ENCODE peak calls at places on chromosomes 7 and 10, in six cellular contexts. Y, I, U, V, H and F are unnamed samples.

GRCh38 chr7:132207211-132207610 is 369.1 kb downstream of the PLXNA4 start:
- DNase-seq in H (no peak), Y (peak; percentile 46), V (no peak), I (no peak), U (no peak), F (no peak)

GRCh38 chr10:104614245-104614831 is 26.8 kb upstream of the SORCS3 start:
- DNase-seq in U (no peak), Y (no peak), I (no peak), V (no peak), H (peak; percentile 39), F (no peak)

GRCh38 chr10:126948355-126949160 is 43.3 kb downstream of the DOCK1 start:
- DNase-seq in H (no peak), V (no peak), I (no peak), U (no peak), Y (no peak), F (no peak)

GRCh38 chr7:44395067-44395466 is 69.7 kb upstream of the CAMK2B start:
- DNase-seq in Y (no peak), I (no peak), U (peak; percentile 91), V (no peak), H (no peak), F (no peak)

GRCh38 chr7:71982847-71983246 is 429.3 kb downstream of the CALN1 start:
- DNase-seq in V (no peak), I (no peak), U (no peak), H (no peak), Y (no peak), F (no peak)

GRCh38 chr7:87926581-87927461 is 7.2 kb upstream of the ADAM22 start:
- DNase-seq in Y (no peak), I (no peak), H (no peak), U (no peak), V (no peak), F (no peak)

GRCh38 chr10:35372329-35372728 is 36.0 kb downstream of the CCNY start:
- DNase-seq in Y (peak; percentile 61), I (no peak), U (no peak), V (peak; percentile 38), H (no peak), F (peak; percentile 50)

GRCh38 chr7:41879113-41879385 is 176.2 kb upstream of the INHBA start:
- DNase-seq in H (no peak), Y (no peak), V (no peak), U (no peak), I (no peak), F (no peak)

GRCh38 chr10:132539431-132539839 is 1.8 kb downstream of the INPP5A start:
- DNase-seq in V (no peak), U (no peak), I (peak; percentile 31), H (peak; percentile 54), Y (peak; percentile 37), F (no peak)

GRCh38 chr10:110569120-110569519 is 1.6 kb downstream of the SMC3 start:
- DNase-seq in U (no peak), Y (no peak), H (no peak), V (no peak), I (no peak), F (no peak)

GRCh38 chr10:113415246-113415645 is 137.6 kb upstream of the HABP2 start:
- DNase-seq in V (no peak), Y (no peak), H (no peak), U (no peak), I (no peak), F (no peak)

GRCh38 chr7:130758429-130759056 is 24.5 kb upstream of the KLF14 start:
- DNase-seq in H (no peak), I (no peak), V (peak; percentile 49), U (peak; percentile 46), Y (no peak), F (no peak)

GRCh38 chr7:1169409-1170368 is 9.7 kb upstream of the ZFAND2A start:
- DNase-seq in V (peak; percentile 80), I (peak; percentile 84), H (peak; percentile 95), Y (peak; percentile 84), U (peak; percentile 90), F (peak; percentile 81)

GRCh38 chr10:4835494-4835918 is 9.5 kb downstream of the AKR1E2 start:
- DNase-seq in I (no peak), U (no peak), Y (no peak), V (no peak), H (peak; percentile 59), F (no peak)

GRCh38 chr10:96511044-96511945 is 2.4 kb downstream of the TLL2 start:
- DNase-seq in Y (no peak), I (no peak), H (peak; percentile 27), V (peak; percentile 35), U (no peak), F (no peak)

GRCh38 chr7:14048889-14049288 is 59.4 kb upstream of the ETV1 start:
- DNase-seq in H (no peak), Y (no peak), U (no peak), V (no peak), I (no peak), F (no peak)

GRCh38 chr10:103637855-103638561 is 144.5 kb downstream of the NEURL1 start:
- DNase-seq in Y (peak; percentile 78), U (no peak), H (no peak), V (peak; percentile 64), I (peak; percentile 87), F (peak; percentile 93)

GRCh38 chr7:55526770-55527169 is 45.5 kb downstream of the VOPP1 start:
- DNase-seq in U (no peak), H (no peak), V (peak; percentile 87), Y (no peak), I (no peak), F (no peak)

GRCh38 chr7:24660541-24660940 is 87.3 kb downstream of the PALS2 start:
- DNase-seq in U (no peak), Y (no peak), V (no peak), I (no peak), H (no peak), F (no peak)

GRCh38 chr10:129280103-129280502 is 186.9 kb upstream of the MGMT start:
- DNase-seq in H (no peak), I (no peak), U (no peak), Y (no peak), V (no peak), F (no peak)

GRCh38 chr10:126468876-126469643 is 80.8 kb upstream of the ADAM12 start:
- DNase-seq in I (no peak), H (peak; percentile 7), Y (no peak), U (no peak), V (no peak), F (no peak)

GRCh38 chr7:79091661-79092060 is 361.8 kb downstream of the MAGI2 start:
- DNase-seq in V (no peak), U (no peak), Y (no peak), H (no peak), I (no peak), F (no peak)

GRCh38 chr7:6293202-6293601 is 20.8 kb upstream of the CYTH3 start:
- DNase-seq in Y (no peak), U (no peak), H (no peak), I (no peak), V (no peak), F (no peak)

GRCh38 chr7:131106681-131107342 is 220.9 kb upstream of the MKLN1 start:
- DNase-seq in H (peak; percentile 54), I (peak; percentile 75), V (peak; percentile 74), U (no peak), Y (peak; percentile 42), F (peak; percentile 78)

GRCh38 chr10:15472431-15473400 is 101.6 kb upstream of the FAM171A1 start:
- DNase-seq in V (no peak), H (no peak), I (no peak), Y (no peak), U (no peak), F (no peak)

GRCh38 chr10:8787649-8788048 is 733.2 kb downstream of the GATA3 start:
- DNase-seq in I (no peak), Y (no peak), U (no peak), H (no peak), V (no peak), F (no peak)

GRCh38 chr7:80060218-80060806 is 74.3 kb upstream of the GNAI1 start:
- DNase-seq in V (peak; percentile 32), U (peak; percentile 41), Y (no peak), I (no peak), H (no peak), F (no peak)

GRCh38 chr7:92446869-92447238 is 428 bp upstream of the GATAD1 start:
- DNase-seq in H (no peak), U (no peak), V (no peak), Y (no peak), I (peak; percentile 20), F (peak; percentile 17)

GRCh38 chr10:26697922-26698608 is 564 bp downstream of the PDSS1 start:
- DNase-seq in I (no peak), H (no peak), U (no peak), V (no peak), Y (no peak), F (no peak)

GRCh38 chr7:50152486-50152885 is 59.4 kb upstream of the ZPBP start:
- DNase-seq in V (no peak), Y (no peak), U (no peak), I (no peak), H (no peak), F (no peak)

GRCh38 chr7:21054427-21055133 is 267.9 kb upstream of the SP8 start:
- DNase-seq in H (no peak), I (no peak), U (no peak), V (no peak), Y (no peak), F (no peak)

GRCh38 chr10:29839826-29840515 is 205.2 kb upstream of the SVIL start:
- DNase-seq in U (peak; percentile 19), H (no peak), I (no peak), Y (no peak), V (no peak), F (no peak)

GRCh38 chr7:40990841-40991240 is 712.0 kb downstream of the INHBA start:
- DNase-seq in H (no peak), U (no peak), I (no peak), V (no peak), Y (no peak), F (no peak)

GRCh38 chr10:33334170-33334838 is at the start of gene NRP1:
- DNase-seq in U (no peak), V (peak; percentile 50), I (peak; percentile 45), Y (peak; percentile 35), H (no peak), F (peak; percentile 45)

GRCh38 chr7:81478664-81479063 is 291.2 kb downstream of the HGF start:
- DNase-seq in Y (no peak), H (no peak), I (no peak), U (peak; percentile 73), V (no peak), F (no peak)

GRCh38 chr7:2399848-2400587 is 3.4 kb upstream of the CHST12 start:
- DNase-seq in U (no peak), H (peak; percentile 36), I (peak; percentile 89), Y (peak; percentile 72), V (peak; percentile 80), F (peak; percentile 89)